ENCODE peak calls at places on chromosomes 5 and 9, in four cellular contexts. One of them, this sample, is unnamed.
A peak's percentile ranks its signal among the peaks of the same experiment; 100 is the strongest.

GRCh38 chr5:53199882-53200281 is 90.3 kb upstream of the MOCS2 start:
- DNase-seq in endothelial cell of umbilical vein: no peak
- DNase-seq in sigmoid colon: no peak
- DNase-seq in HCT116: no peak
- DNase-seq in this sample: no peak

GRCh38 chr9:69931340-69931739 is 110.7 kb downstream of the CFAP95 start:
- DNase-seq in HCT116: no peak
- DNase-seq in endothelial cell of umbilical vein: peak; percentile 48
- DNase-seq in sigmoid colon: no peak
- DNase-seq in this sample: no peak

GRCh38 chr5:36877667-36878420 is 1.3 kb downstream of the NIPBL start:
- DNase-seq in sigmoid colon: no peak
- DNase-seq in endothelial cell of umbilical vein: peak; percentile 59
- DNase-seq in HCT116: peak; percentile 32
- DNase-seq in this sample: no peak

GRCh38 chr9:114504341-114505186 is 709 bp downstream of the WHRN start:
- DNase-seq in endothelial cell of umbilical vein: peak; percentile 42
- DNase-seq in sigmoid colon: peak; percentile 80
- DNase-seq in HCT116: peak; percentile 18
- DNase-seq in this sample: no peak

GRCh38 chr5:149831492-149831891 is 101.4 kb downstream of the PPARGC1B start:
- DNase-seq in endothelial cell of umbilical vein: no peak
- DNase-seq in HCT116: no peak
- DNase-seq in sigmoid colon: no peak
- DNase-seq in this sample: no peak

GRCh38 chr9:16704489-16705111 is 165.9 kb downstream of the BNC2 start:
- DNase-seq in endothelial cell of umbilical vein: no peak
- DNase-seq in sigmoid colon: peak; percentile 90
- DNase-seq in HCT116: no peak
- DNase-seq in this sample: peak; percentile 92

GRCh38 chr9:132849168-132849831 is 28.8 kb downstream of the AK8 start:
- DNase-seq in sigmoid colon: peak; percentile 93
- DNase-seq in HCT116: no peak
- DNase-seq in endothelial cell of umbilical vein: no peak
- DNase-seq in this sample: no peak

GRCh38 chr5:68714810-68715209 is 379.0 kb upstream of the SLC30A5 start:
- DNase-seq in endothelial cell of umbilical vein: no peak
- DNase-seq in sigmoid colon: no peak
- DNase-seq in HCT116: no peak
- DNase-seq in this sample: peak; percentile 31

GRCh38 chr9:119283118-119283794 is 86.0 kb downstream of the BRINP1 start:
- DNase-seq in endothelial cell of umbilical vein: no peak
- DNase-seq in HCT116: no peak
- DNase-seq in sigmoid colon: no peak
- DNase-seq in this sample: no peak

GRCh38 chr9:97419315-97419867 is 7.5 kb downstream of the TDRD7 start:
- DNase-seq in HCT116: no peak
- DNase-seq in endothelial cell of umbilical vein: peak; percentile 83
- DNase-seq in sigmoid colon: no peak
- DNase-seq in this sample: peak; percentile 17

GRCh38 chr9:107890921-107891465 is 401.4 kb upstream of the KLF4 start:
- DNase-seq in sigmoid colon: no peak
- DNase-seq in endothelial cell of umbilical vein: no peak
- DNase-seq in HCT116: no peak
- DNase-seq in this sample: no peak

GRCh38 chr9:133992780-133993634 is 883 bp upstream of the VAV2 start:
- DNase-seq in endothelial cell of umbilical vein: peak; percentile 70
- DNase-seq in sigmoid colon: peak; percentile 96
- DNase-seq in HCT116: peak; percentile 43
- DNase-seq in this sample: peak; percentile 97

GRCh38 chr9:133991964-133992779 is at the start of gene VAV2:
- DNase-seq in HCT116: peak; percentile 29
- DNase-seq in sigmoid colon: peak; percentile 84
- DNase-seq in endothelial cell of umbilical vein: peak; percentile 48
- DNase-seq in this sample: no peak

GRCh38 chr9:133994359-133995011 is 2.4 kb upstream of the VAV2 start:
- DNase-seq in endothelial cell of umbilical vein: peak; percentile 71
- DNase-seq in sigmoid colon: peak; percentile 87
- DNase-seq in HCT116: peak; percentile 46
- DNase-seq in this sample: no peak

GRCh38 chr9:133995012-133995896 is 3.1 kb upstream of the VAV2 start:
- DNase-seq in HCT116: peak; percentile 37
- DNase-seq in sigmoid colon: no peak
- DNase-seq in endothelial cell of umbilical vein: no peak
- DNase-seq in this sample: no peak

GRCh38 chr9:133993635-133994253 is 1.6 kb upstream of the VAV2 start:
- DNase-seq in endothelial cell of umbilical vein: no peak
- DNase-seq in HCT116: no peak
- DNase-seq in sigmoid colon: no peak
- DNase-seq in this sample: no peak
- H3K27me3 ChIP-seq in endothelial cell of umbilical vein: no peaks in the 10 kb centered on the region
- H3K27me3 ChIP-seq in HCT116: no peaks in the 10 kb centered on the region
- H3K27me3 ChIP-seq in sigmoid colon: no peaks in the 10 kb centered on the region
- H3K27me3 ChIP-seq in this sample: no peaks in the 10 kb centered on the region

DNA sequence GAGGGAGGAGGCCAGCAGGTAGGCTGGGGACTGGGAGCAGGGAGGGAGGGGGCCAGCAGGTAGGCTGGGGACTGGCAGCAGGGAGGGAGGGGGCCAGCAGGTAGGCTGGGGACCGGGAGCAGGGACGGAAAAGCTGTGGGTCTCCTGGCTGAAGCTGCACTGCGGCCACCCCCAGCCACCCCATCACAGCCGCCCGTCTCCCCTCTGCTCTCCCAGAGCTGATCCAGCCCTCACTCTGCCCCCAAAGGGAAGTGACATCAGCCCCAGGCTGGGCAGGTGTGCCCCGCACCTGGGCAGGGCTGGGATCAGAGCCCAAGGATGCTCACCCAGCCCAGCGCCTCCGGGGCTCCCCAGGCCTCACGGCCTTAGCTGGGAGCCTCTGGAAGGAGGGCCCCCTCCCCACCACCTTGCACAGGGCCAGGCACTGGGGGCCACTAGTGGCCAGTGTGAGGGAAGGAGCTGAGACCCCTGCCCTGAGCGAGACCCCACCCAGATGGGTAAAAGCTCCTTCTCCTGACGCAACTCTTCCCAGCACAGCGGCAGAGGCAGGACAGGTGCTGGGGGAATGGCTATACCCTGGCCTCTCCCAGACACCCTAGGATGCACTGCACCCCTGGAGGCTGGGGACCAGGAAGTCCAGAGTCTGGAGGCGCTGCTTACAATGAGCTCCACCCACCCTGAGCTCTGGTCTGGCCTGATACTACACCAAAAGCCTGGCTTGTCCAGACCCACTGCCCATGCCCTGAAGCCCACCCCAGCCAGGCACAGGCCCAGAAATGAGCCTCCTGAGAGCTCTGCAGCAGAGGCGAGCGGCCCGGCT is 11.6 kb downstream of the AGPAT2 start:
- DNase-seq in HCT116: no peak
- DNase-seq in endothelial cell of umbilical vein: peak; percentile 46
- DNase-seq in sigmoid colon: no peak
- DNase-seq in this sample: no peak
- TF ChIP-seq POLR2AphosphoS5 in HCT116: no peak
- TF ChIP-seq POLR2AphosphoS5 in endothelial cell of umbilical vein: peak; percentile 68
- TF ChIP-seq POLR2AphosphoS5 in sigmoid colon: no peak
- TF ChIP-seq POLR2AphosphoS5 in this sample: peak; percentile 39

GRCh38 chr9:134388976-134389375 is 62.7 kb downstream of the RXRA start:
- DNase-seq in sigmoid colon: no peak
- DNase-seq in endothelial cell of umbilical vein: no peak
- DNase-seq in HCT116: no peak
- DNase-seq in this sample: no peak

GRCh38 chr9:134390947-134391318 is 64.7 kb downstream of the RXRA start:
- DNase-seq in endothelial cell of umbilical vein: no peak
- DNase-seq in sigmoid colon: no peak
- DNase-seq in HCT116: no peak
- DNase-seq in this sample: no peak

GRCh38 chr9:134388289-134388808 is 62.1 kb downstream of the RXRA start:
- DNase-seq in HCT116: no peak
- DNase-seq in sigmoid colon: no peak
- DNase-seq in endothelial cell of umbilical vein: no peak
- DNase-seq in this sample: no peak

GRCh38 chr9:134390537-134390936 is 64.3 kb downstream of the RXRA start:
- DNase-seq in endothelial cell of umbilical vein: no peak
- DNase-seq in sigmoid colon: no peak
- DNase-seq in HCT116: no peak
- DNase-seq in this sample: no peak

GRCh38 chr9:134389659-134390058 is 63.4 kb downstream of the RXRA start:
- DNase-seq in endothelial cell of umbilical vein: no peak
- DNase-seq in sigmoid colon: no peak
- DNase-seq in HCT116: no peak
- DNase-seq in this sample: no peak
- H3K4me1 ChIP-seq in endothelial cell of umbilical vein: peaks cover 25% of the 10 kb centered on the region
- H3K4me1 ChIP-seq in sigmoid colon: no peaks in the 10 kb centered on the region
- H3K4me1 ChIP-seq in HCT116: peaks cover 8% of the 10 kb centered on the region
- H3K4me1 ChIP-seq in this sample: peaks cover 98% of the 10 kb centered on the region

GRCh38 chr9:134787601-134788531 is 92.7 kb upstream of the FCN2 start:
- DNase-seq in endothelial cell of umbilical vein: no peak
- DNase-seq in sigmoid colon: no peak
- DNase-seq in HCT116: no peak
- DNase-seq in this sample: no peak

GRCh38 chr9:134792627-134793026 is 88.0 kb upstream of the FCN2 start:
- DNase-seq in sigmoid colon: no peak
- DNase-seq in endothelial cell of umbilical vein: no peak
- DNase-seq in HCT116: no peak
- DNase-seq in this sample: no peak

GRCh38 chr9:134791009-134791408 is 89.6 kb upstream of the FCN2 start:
- DNase-seq in endothelial cell of umbilical vein: no peak
- DNase-seq in HCT116: no peak
- DNase-seq in sigmoid colon: no peak
- DNase-seq in this sample: no peak

GRCh38 chr9:134785325-134786108 is 95.1 kb upstream of the FCN2 start:
- DNase-seq in endothelial cell of umbilical vein: no peak
- DNase-seq in HCT116: no peak
- DNase-seq in sigmoid colon: no peak
- DNase-seq in this sample: no peak

DNA sequence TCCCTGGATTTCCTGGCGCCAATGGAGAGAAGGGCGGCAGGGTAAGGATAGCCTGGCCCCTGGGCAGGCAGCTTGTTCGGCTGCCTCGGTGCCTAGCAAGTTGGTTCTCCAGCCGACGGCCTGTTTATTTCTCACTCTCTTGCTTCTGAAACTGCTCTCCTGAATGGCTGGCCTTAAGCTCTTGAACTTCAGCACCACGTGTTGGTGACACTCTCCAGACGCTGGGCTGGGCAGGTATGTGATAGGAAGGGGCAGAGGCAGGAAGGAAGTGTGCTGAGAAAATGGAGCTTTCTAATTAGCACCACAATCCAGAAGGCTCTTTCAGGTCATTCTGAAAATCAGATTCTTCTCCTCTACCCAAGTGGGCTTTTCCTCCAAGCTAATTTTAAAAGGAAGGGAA is 91.4 kb upstream of the FCN2 start:
- DNase-seq in HCT116: no peak
- DNase-seq in sigmoid colon: no peak
- DNase-seq in endothelial cell of umbilical vein: no peak
- DNase-seq in this sample: no peak
- H3K27me3 ChIP-seq in HCT116: peaks cover 32% of the 10 kb centered on the region
- H3K27me3 ChIP-seq in sigmoid colon: no peaks in the 10 kb centered on the region
- H3K27me3 ChIP-seq in endothelial cell of umbilical vein: no peaks in the 10 kb centered on the region
- H3K27me3 ChIP-seq in this sample: no peaks in the 10 kb centered on the region

GRCh38 chr9:34431661-34432060 is 26.7 kb downstream of the FAM219A start:
- DNase-seq in endothelial cell of umbilical vein: no peak
- DNase-seq in HCT116: no peak
- DNase-seq in sigmoid colon: no peak
- DNase-seq in this sample: no peak

GRCh38 chr9:34426340-34427074 is 31.9 kb downstream of the FAM219A start:
- DNase-seq in HCT116: no peak
- DNase-seq in sigmoid colon: no peak
- DNase-seq in endothelial cell of umbilical vein: no peak
- DNase-seq in this sample: no peak

GRCh38 chr9:34428325-34428958 is 29.9 kb downstream of the FAM219A start:
- DNase-seq in HCT116: no peak
- DNase-seq in sigmoid colon: no peak
- DNase-seq in endothelial cell of umbilical vein: peak; percentile 82
- DNase-seq in this sample: no peak

GRCh38 chr9:34430843-34431437 is 27.4 kb downstream of the FAM219A start:
- DNase-seq in HCT116: peak; percentile 13
- DNase-seq in sigmoid colon: peak; percentile 69
- DNase-seq in endothelial cell of umbilical vein: peak; percentile 64
- DNase-seq in this sample: no peak
- TF ChIP-seq POLR2AphosphoS5 in HCT116: no peak
- TF ChIP-seq POLR2AphosphoS5 in sigmoid colon: no peak
- TF ChIP-seq POLR2AphosphoS5 in endothelial cell of umbilical vein: no peak
- TF ChIP-seq POLR2AphosphoS5 in this sample: no peak